ENCODE peak calls at places on chromosomes 6 and 20, in four cellular contexts. G, P, U and H are unnamed samples.

GRCh38 chr6:44177691-44178423 is 19.2 kb downstream of the CAPN11 start:
- DNase-seq in U (no peak), G (no peak), P (no peak), H (no peak)

GRCh38 chr6:115882771-115883170 is 177.9 kb downstream of the FRK start:
- DNase-seq in P (no peak), U (no peak), G (no peak), H (no peak)

GRCh38 chr6:14610141-14610540 is 492.6 kb downstream of the CD83 start:
- DNase-seq in P (no peak), U (no peak), G (no peak), H (no peak)

GRCh38 chr6:134689177-134689576 is 260.7 kb downstream of the ALDH8A1 start:
- DNase-seq in P (no peak), G (no peak), U (peak; percentile 23), H (peak; percentile 7)

GRCh38 chr20:38032585-38033329 is 499 bp downstream of the TTI1 start:
- DNase-seq in P (no peak), U (no peak), G (peak; percentile 74), H (no peak)

GRCh38 chr6:11779308-11780096 is 899 bp upstream of the ADTRP start:
- DNase-seq in U (no peak), G (no peak), P (peak; percentile 72), H (no peak)

GRCh38 chr20:18788021-18788420 is 25.6 kb upstream of the SCP2D1 start:
- DNase-seq in G (no peak), P (no peak), U (no peak), H (no peak)

GRCh38 chr6:3912366-3913076 is 63.3 kb downstream of the FAM50B start:
- DNase-seq in P (no peak), U (no peak), G (no peak), H (no peak)

GRCh38 chr6:20660534-20660933 is 126.3 kb downstream of the CDKAL1 start:
- DNase-seq in P (no peak), G (no peak), U (no peak), H (no peak)

GRCh38 chr6:83590413-83590812 is 78.1 kb downstream of the PRSS35 start:
- DNase-seq in U (no peak), G (no peak), P (no peak), H (no peak)
- TF ChIP-seq CTCF in U (no peak), G (no peak), P (no peak), H (no peak)

GRCh38 chr20:16404171-16404570 is 169.1 kb downstream of the KIF16B start:
- DNase-seq in G (no peak), U (no peak), P (no peak), H (no peak)
- TF ChIP-seq CTCF in G (no peak), U (peak; percentile 18), P (no peak), H (no peak)

GRCh38 chr6:39867592-39867991 is 66.7 kb downstream of the MOCS1 start:
- DNase-seq in G (no peak), U (no peak), P (no peak), H (no peak)
- TF ChIP-seq CTCF in G (no peak), U (no peak), P (no peak), H (no peak)

GRCh38 chr6:65402564-65402963 is 304.5 kb downstream of the EYS start:
- DNase-seq in U (no peak), P (no peak), G (no peak), H (no peak)

GRCh38 chr6:65399355-65400084 is 307.5 kb downstream of the EYS start:
- DNase-seq in U (no peak), P (no peak), G (no peak), H (no peak)

DNA sequence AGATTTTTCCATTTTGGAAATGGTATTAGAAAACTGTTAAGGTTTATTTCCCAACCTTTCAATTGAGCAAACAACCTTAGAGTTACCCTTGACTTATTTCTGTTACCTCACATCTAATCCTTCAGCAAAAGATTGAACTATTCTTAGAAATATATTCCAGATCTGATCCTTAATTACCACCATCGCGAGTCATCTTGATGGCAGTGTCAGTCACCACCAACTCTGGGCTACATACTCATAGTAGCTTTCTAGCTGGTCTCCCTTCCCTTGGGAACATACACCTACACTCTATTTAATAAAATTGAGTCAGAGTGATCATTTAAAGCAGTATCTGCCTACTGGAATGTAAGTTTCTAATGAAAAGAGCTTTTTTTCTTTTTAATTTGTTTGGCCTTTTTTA is 308.2 kb downstream of the EYS start:
- DNase-seq in U (no peak), P (no peak), G (no peak), H (no peak)
- TF ChIP-seq CTCF in U (no peak), P (no peak), G (no peak), H (no peak)

GRCh38 chr6:131177996-131178395 is 42.7 kb downstream of the AKAP7 start:
- DNase-seq in P (no peak), G (no peak), U (no peak), H (no peak)

GRCh38 chr6:131183427-131184095 is 48.3 kb downstream of the AKAP7 start:
- DNase-seq in G (no peak), P (no peak), U (no peak), H (no peak)

GRCh38 chr6:131182991-131183425 is 47.7 kb downstream of the AKAP7 start:
- DNase-seq in G (peak; percentile 10), P (no peak), U (no peak), H (no peak)
- TF ChIP-seq CTCF in G (peak; percentile 10), P (peak; percentile 41), U (peak; percentile 6), H (no peak)

GRCh38 chr6:82094166-82094806 is 153.3 kb downstream of the IBTK start:
- DNase-seq in U (no peak), G (no peak), P (no peak), H (no peak)

GRCh38 chr6:82095091-82095490 is 152.5 kb downstream of the IBTK start:
- DNase-seq in U (no peak), P (no peak), G (no peak), H (no peak)

DNA sequence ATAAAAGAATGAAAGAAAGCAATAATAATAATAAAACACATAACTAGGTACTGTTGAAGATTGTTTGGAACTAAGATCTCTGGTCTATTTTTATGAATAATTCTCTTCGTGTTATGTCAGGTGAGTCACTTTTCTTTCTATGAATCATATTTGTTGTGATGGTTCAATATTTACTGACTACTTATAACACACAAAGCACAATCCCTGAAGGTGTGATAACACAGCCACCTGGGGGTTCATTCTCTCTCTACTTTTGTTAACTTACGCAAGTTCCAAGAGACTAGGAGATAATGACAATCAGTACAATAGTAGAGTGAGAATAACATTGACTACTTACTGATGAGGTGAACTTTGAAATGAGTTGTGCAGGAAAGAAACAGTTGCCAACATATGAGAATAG is 149.9 kb downstream of the IBTK start:
- DNase-seq in P (no peak), G (no peak), U (no peak), H (no peak)
- TF ChIP-seq CTCF in P (no peak), G (no peak), U (no peak), H (no peak)

GRCh38 chr20:11912013-11912663 is 5.6 kb upstream of the BTBD3 start:
- DNase-seq in U (peak; percentile 16), P (no peak), G (peak; percentile 13), H (no peak)
- TF ChIP-seq CTCF in U (peak; percentile 71), P (peak; percentile 45), G (peak; percentile 75), H (no peak)

DNA sequence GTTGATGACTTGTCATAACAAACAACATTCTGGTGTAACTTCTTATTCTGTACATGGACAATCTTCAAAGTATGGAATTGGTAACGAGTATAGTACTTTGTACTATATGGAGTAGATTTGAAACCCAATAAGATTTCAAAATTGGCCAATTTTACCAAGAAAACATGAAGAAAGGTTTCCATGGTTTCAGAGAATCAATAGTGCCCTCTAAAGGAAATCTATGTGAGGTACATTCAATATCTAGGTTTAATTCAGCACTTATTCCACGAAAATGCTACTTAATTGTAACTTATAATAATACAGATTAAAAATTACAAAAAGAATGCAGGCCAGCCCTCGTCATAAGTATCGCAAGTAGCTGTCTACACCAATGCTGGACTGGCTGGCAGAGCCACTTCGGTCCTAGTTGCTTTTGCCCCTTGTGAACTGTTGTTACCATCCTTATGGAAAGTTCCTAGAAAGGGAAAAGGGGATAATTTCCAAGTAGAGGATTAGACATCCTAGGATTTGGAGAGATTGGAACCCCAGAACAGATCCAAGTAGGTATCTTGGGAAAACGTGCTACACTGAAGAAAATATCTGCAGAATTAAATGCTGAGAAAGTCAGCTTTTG is 70.9 kb downstream of the LCA5 start:
- DNase-seq in P (no peak), U (no peak), G (peak; percentile 17), H (no peak)
- TF ChIP-seq CTCF in P (peak; percentile 60), U (peak; percentile 56), G (peak; percentile 49), H (peak; percentile 31)

GRCh38 chr6:68876792-68877493 is 241.9 kb downstream of the ADGRB3 start:
- DNase-seq in G (peak; percentile 17), U (no peak), P (no peak), H (no peak)
- TF ChIP-seq CTCF in G (peak; percentile 42), U (peak; percentile 37), P (peak; percentile 44), H (peak; percentile 22)

DNA sequence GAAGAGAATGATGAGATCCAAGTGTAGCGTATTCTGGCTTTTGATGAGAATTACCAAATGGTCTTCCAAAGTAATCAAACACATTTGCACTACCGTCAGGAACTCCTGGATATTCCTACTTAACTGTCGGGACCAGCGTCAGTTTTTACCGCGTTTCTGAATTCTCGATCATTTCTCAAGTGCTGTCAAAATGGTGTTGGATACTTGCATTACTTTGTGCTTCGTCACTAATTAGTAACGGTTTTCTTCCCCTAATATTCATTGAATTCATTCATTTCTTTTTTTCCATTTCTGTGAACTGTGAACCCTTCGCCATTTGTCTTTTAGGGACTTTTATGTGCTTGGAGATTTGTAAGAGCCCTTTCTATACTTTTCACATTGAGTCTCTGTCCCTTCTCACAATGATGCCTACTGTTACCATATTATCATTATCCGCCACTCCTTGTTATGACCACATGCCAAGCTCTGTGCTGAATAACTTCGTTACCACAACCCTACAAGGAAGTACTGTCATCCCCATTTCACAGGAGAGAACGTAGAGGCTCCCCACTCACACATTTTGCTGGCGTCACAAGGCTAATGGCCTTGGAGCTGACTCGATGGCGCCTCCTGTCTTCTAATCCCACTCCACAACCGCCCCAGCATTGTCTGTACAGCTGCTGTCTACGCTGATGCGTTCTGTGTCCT is 74.2 kb upstream of the QKI start:
- DNase-seq in P (no peak), G (no peak), U (no peak), H (no peak)
- TF ChIP-seq CTCF in P (no peak), G (no peak), U (peak; percentile 10), H (no peak)